ENCODE peak calls at places on chromosomes 12 and 14, in five cellular contexts. Q is esophagus muscularis mucosa, B is right atrium auricular region, H is gastrocnemius medialis, L is MCF 10A. Z is an unnamed sample.

GRCh38 chr12:55728932-55729591 is at the start of gene CD63:
- DNase-seq in L (peak), H (peak), Q (peak), B (peak), Z (peak)

GRCh38 chr12:31322651-31323248 is 3.2 kb downstream of the SINHCAF start:
- DNase-seq in L (peak), H (no peak), B (no peak), Q (no peak), Z (no peak)

GRCh38 chr12:42977451-42978230 is 388.1 kb upstream of the PRICKLE1 start:
- DNase-seq in Q (no peak), H (no peak), B (no peak), L (no peak), Z (no peak)

GRCh38 chr14:23306412-23307145 is at the start of gene BCL2L2:
- DNase-seq in B (peak), Q (peak), H (peak), L (peak), Z (peak)

GRCh38 chr12:40819427-40820108 is 127.3 kb downstream of the CNTN1 start:
- DNase-seq in B (no peak), L (no peak), Q (no peak), H (no peak), Z (no peak)

GRCh38 chr12:79614730-79615129 is 76.0 kb downstream of the PAWR start:
- DNase-seq in B (no peak), L (no peak), H (no peak), Q (no peak), Z (no peak)

GRCh38 chr14:71591929-71592328 is 340.3 kb upstream of the RGS6 start:
- DNase-seq in Q (no peak), L (peak), H (no peak), B (no peak), Z (no peak)

GRCh38 chr12:109065154-109065852 is 12.9 kb downstream of the USP30 start:
- DNase-seq in Q (peak), B (no peak), L (no peak), H (no peak), Z (no peak)

GRCh38 chr12:117564885-117565284 is 203.5 kb upstream of the NOS1 start:
- DNase-seq in B (no peak), H (no peak), L (no peak), Q (no peak), Z (no peak)

GRCh38 chr14:99055816-99056215 is 216.2 kb downstream of the BCL11B start:
- DNase-seq in Q (no peak), L (no peak), H (no peak), B (no peak), Z (no peak)

GRCh38 chr12:53560386-53560785 is 53.1 kb upstream of the NPFF start:
- DNase-seq in B (peak), H (no peak), L (peak), Q (no peak), Z (no peak)

GRCh38 chr12:125683748-125684381 is 618.6 kb downstream of the AACS start:
- DNase-seq in B (no peak), L (no peak), H (no peak), Q (peak), Z (peak)

GRCh38 chr12:52581481-52581880 is 7.8 kb upstream of the KRT74 start:
- DNase-seq in B (no peak), H (no peak), Q (no peak), L (peak), Z (no peak)

GRCh38 chr12:130342842-130343241 is 5.2 kb downstream of the PIWIL1 start:
- DNase-seq in Q (no peak), L (no peak), B (no peak), H (no peak), Z (no peak)

GRCh38 chr12:105275997-105276760 is 40.2 kb upstream of the APPL2 start:
- DNase-seq in B (no peak), L (no peak), H (peak), Q (peak), Z (no peak)

GRCh38 chr12:124626841-124627502 is 59.6 kb upstream of the NCOR2 start:
- DNase-seq in Q (no peak), H (peak), L (no peak), B (peak), Z (no peak)

GRCh38 chr14:64723691-64724577 is 19.7 kb downstream of the PLEKHG3 start:
- DNase-seq in Q (no peak), H (no peak), B (no peak), L (no peak), Z (no peak)

GRCh38 chr14:89013098-89013504 is 188.7 kb downstream of the TTC8 start:
- DNase-seq in B (no peak), L (peak), Q (no peak), H (no peak), Z (no peak)

GRCh38 chr12:81332054-81332453 is 254.2 kb downstream of the ACSS3 start:
- DNase-seq in H (no peak), Q (no peak), L (no peak), B (no peak), Z (no peak)

DNA sequence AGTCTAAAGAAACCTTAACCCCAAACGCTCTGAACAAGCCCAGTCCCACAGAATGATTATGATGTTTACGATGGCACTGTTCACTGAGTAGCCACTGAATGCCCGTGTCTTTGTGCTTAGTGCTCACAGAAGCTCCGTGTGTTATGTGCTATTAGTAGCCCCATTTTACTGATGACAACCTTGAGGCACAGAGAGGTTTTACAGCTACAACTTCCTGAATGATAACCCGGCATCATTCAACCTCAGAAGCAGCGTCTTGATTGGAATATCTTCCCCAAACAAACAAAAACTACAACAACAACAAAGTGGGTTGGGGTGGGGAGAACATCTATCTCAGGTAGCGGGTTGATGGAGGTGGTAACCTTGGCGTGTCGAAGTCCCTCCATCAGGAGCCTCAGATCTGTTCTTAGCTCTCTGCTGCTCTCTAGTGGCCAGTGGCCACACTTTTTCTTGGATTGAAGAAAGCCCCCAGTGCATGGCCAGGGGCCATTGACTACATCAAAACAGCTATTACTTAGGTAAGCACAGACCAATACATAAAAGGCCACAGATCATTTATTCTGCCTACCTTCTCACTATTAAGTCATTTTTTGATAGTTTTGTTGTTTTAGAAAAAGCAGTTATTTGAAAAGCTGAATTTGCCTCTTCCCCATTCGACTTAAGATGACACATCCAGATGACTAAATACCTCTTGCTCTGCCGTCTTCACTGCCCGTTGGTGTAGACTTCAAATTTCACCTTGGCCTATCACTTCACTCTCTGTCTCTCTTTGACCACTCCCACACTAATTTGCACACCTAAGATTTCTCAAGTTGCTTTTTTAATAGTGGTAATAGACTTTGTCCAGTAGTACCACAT is 376.9 kb downstream of the GALC start:
- DNase-seq in L (peak), B (no peak), H (no peak), Q (peak), Z (peak)
- TF ChIP-seq CTCF in L (peak), B (peak), H (no peak), Q (peak), Z (peak)

GRCh38 chr14:69479696-69480095 is 4.8 kb upstream of the PLEKHD1 start:
- DNase-seq in L (no peak), Q (no peak), B (no peak), H (no peak), Z (no peak)

GRCh38 chr14:69471436-69471835 is 13.1 kb upstream of the PLEKHD1 start:
- DNase-seq in H (no peak), L (no peak), Q (no peak), B (no peak), Z (no peak)

GRCh38 chr14:69471916-69472315 is 12.6 kb upstream of the PLEKHD1 start:
- DNase-seq in B (no peak), H (no peak), L (no peak), Q (no peak), Z (no peak)

GRCh38 chr14:69473271-69473670 is 11.3 kb upstream of the PLEKHD1 start:
- DNase-seq in B (no peak), L (peak), Q (no peak), H (no peak), Z (no peak)

GRCh38 chr14:69475194-69475818 is 9.2 kb upstream of the PLEKHD1 start:
- DNase-seq in B (no peak), Q (no peak), H (no peak), L (peak), Z (peak)
- TF ChIP-seq CTCF in B (no peak), Q (no peak), H (no peak), L (peak), Z (peak)

GRCh38 chr12:121837680-121838079 is 21.0 kb downstream of the HPD start:
- DNase-seq in H (no peak), B (no peak), L (no peak), Q (no peak), Z (no peak)
- TF ChIP-seq CTCF in H (no peak), B (no peak), L (no peak), Q (no peak), Z (no peak)

DNA sequence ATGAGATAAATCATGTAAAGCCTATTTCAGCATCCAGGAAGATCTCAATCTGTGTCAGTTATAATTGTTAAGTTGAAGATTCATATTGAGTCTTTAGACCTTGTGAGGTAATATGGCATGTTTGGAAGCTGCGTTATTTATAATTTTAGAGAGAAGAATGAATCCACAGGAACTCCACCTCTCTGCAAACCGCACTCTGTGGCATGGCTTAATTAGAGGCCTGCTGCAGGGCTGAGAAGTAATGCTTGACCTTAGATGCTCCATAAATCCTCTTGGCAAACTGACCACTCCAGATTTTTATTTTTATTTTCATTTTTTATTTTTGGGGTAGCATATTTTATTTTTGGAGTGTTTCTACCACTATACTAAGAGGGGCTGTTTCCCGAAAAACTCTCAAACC is 28.8 kb downstream of the BCAT1 start:
- DNase-seq in H (no peak), Q (no peak), B (no peak), L (no peak), Z (no peak)
- TF ChIP-seq CTCF in H (no peak), Q (no peak), B (no peak), L (no peak), Z (no peak)

GRCh38 chr12:111149299-111149698 is 219.6 kb downstream of the PHETA1 start:
- DNase-seq in B (no peak), L (no peak), H (no peak), Q (no peak), Z (no peak)
- TF ChIP-seq CTCF in B (no peak), L (no peak), H (no peak), Q (no peak), Z (no peak)

Z was measured in GM10248.